ENCODE peak calls at places on chromosomes 3 and 15, in five cellular contexts. E is esophagus squamous epithelium, T is ACHN, Y is GM13977, U is dorsolateral prefrontal cortex. N is an unnamed sample.

GRCh38 chr3:57006048-57006709 is 54.3 kb upstream of the SPATA12 start:
- DNase-seq in E (no peak), Y (no peak), T (no peak), U (no peak), N (no peak)

GRCh38 chr15:89783861-89784685 is 7.9 kb downstream of the MESP2 start:
- DNase-seq in Y (no peak), E (no peak), T (no peak), U (no peak), N (no peak)

GRCh38 chr3:67017211-67017610 is 19.1 kb downstream of the KBTBD8 start:
- DNase-seq in Y (no peak), U (no peak), T (no peak), E (no peak), N (peak)

GRCh38 chr15:63461230-63461629 is 43.2 kb upstream of the USP3 start:
- DNase-seq in T (no peak), E (no peak), Y (no peak), U (no peak), N (no peak)

GRCh38 chr3:191753186-191753585 is 292.2 kb downstream of the PYDC2 start:
- DNase-seq in Y (no peak), E (no peak), T (no peak), U (no peak), N (no peak)

GRCh38 chr3:50610181-50610971 is 1.2 kb downstream of the CISH start:
- DNase-seq in U (no peak), E (no peak), Y (no peak), T (no peak), N (no peak)

GRCh38 chr3:177145402-177145801 is 51.9 kb downstream of the TBL1XR1 start:
- DNase-seq in U (no peak), E (no peak), T (no peak), Y (peak), N (peak)

GRCh38 chr15:42289166-42289565 is 15.9 kb upstream of the TMEM87A start:
- DNase-seq in Y (no peak), E (no peak), U (no peak), T (no peak), N (no peak)

GRCh38 chr3:169836942-169837275 is 24.2 kb upstream of the LRRC34 start:
- DNase-seq in T (no peak), U (no peak), E (no peak), Y (no peak), N (no peak)

N was measured in GM12865.